ENCODE peak calls at places on chromosomes 12 and 14, in six cellular contexts. N is K562, R is HepG2, G is H1, O is GM12892, Z is GM12878. B is an unnamed sample.

GRCh38 chr12:85179680-85180300 is 100.2 kb upstream of the ALX1 start:
- DNase-seq in R (no peak), Z (no peak), O (no peak), G (no peak), N (no peak), B (no peak)

GRCh38 chr14:91329615-91330014 is 85.1 kb upstream of the GPR68 start:
- DNase-seq in O (no peak), Z (no peak), G (no peak), N (no peak), R (no peak), B (no peak)

GRCh38 chr12:86723326-86723725 is 467.1 kb upstream of the MGAT4C start:
- DNase-seq in N (no peak), Z (no peak), O (no peak), G (no peak), R (no peak), B (no peak)

GRCh38 chr12:78674311-78675085 is 190.1 kb upstream of the SYT1 start:
- DNase-seq in Z (no peak), N (no peak), O (no peak), G (no peak), R (no peak), B (no peak)

GRCh38 chr14:93090826-93091583 is 24.7 kb downstream of the ITPK1 start:
- DNase-seq in Z (no peak), O (no peak), R (no peak), G (no peak), N (no peak), B (no peak)

GRCh38 chr14:90541076-90541634 is 144.3 kb downstream of the CALM1 start:
- DNase-seq in O (no peak), Z (no peak), N (no peak), G (no peak), R (no peak), B (no peak)

GRCh38 chr14:30521899-30522736 is 36.8 kb upstream of the G2E3 start:
- DNase-seq in N (peak; percentile 49), O (no peak), R (peak; percentile 57), Z (peak; percentile 9), G (no peak), B (no peak)

GRCh38 chr12:26769611-26770010 is 63.4 kb downstream of the ITPR2 start:
- DNase-seq in G (no peak), R (no peak), O (no peak), Z (no peak), N (no peak), B (no peak)

GRCh38 chr14:98227000-98227726 is 1044.8 kb downstream of the BCL11B start:
- DNase-seq in O (peak; percentile 12), R (no peak), Z (peak; percentile 51), G (no peak), N (no peak), B (peak; percentile 11)

GRCh38 chr14:80621701-80622100 is 319.8 kb downstream of the CEP128 start:
- DNase-seq in R (peak; percentile 5), N (no peak), G (no peak), Z (no peak), O (no peak), B (no peak)

GRCh38 chr12:15933751-15934150 is 22.6 kb downstream of the DERA start:
- DNase-seq in N (no peak), G (no peak), R (no peak), Z (no peak), O (no peak), B (no peak)

GRCh38 chr14:21215879-21216251 is 53.4 kb downstream of the HNRNPC start:
- DNase-seq in Z (no peak), O (no peak), R (no peak), G (no peak), N (no peak), B (no peak)

GRCh38 chr14:57943038-57943437 is 77.1 kb upstream of the SLC35F4 start:
- DNase-seq in N (no peak), O (no peak), R (no peak), G (no peak), Z (no peak), B (no peak)

GRCh38 chr12:58309806-58310205 is 368.4 kb downstream of the ATP23 start:
- DNase-seq in Z (no peak), G (no peak), R (no peak), N (no peak), O (no peak), B (no peak)

GRCh38 chr14:101707285-101707842 is 54.1 kb upstream of the PPP2R5C start:
- DNase-seq in G (peak; percentile 59), N (peak; percentile 87), O (no peak), R (peak; percentile 81), Z (peak; percentile 53), B (peak; percentile 54)

GRCh38 chr14:55914771-55915170 is 203.4 kb upstream of the PELI2 start:
- DNase-seq in G (no peak), O (no peak), R (no peak), Z (no peak), N (no peak), B (no peak)

GRCh38 chr12:31008961-31009840 is 64.5 kb upstream of the DDX11 start:
- DNase-seq in O (no peak), Z (no peak), G (no peak), N (no peak), R (no peak), B (no peak)

DNA sequence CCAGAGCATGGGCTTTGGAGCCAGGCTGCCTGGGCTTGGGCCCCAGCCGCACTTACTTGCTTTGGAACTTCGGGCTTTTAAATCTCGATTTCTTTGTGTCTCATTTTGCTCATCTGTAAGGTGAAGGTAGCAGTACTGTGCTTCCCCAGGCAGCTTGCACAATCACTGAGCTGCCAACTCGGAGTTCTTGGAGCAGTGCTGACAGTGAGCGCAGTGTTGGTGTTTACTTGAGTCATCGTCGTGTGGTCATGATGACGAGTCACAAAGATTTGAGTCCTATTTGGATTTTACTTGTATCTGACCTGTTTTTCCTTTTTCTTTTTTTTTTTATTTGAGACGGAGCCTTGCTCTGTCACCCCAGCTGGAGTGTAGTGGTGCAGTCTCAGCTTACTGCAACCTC is 31.3 kb upstream of the ATF1 start:
- DNase-seq in Z (no peak), R (no peak), O (no peak), N (peak; percentile 13), G (no peak), B (no peak)
- TF ChIP-seq TAF1 in Z (no peak), R (no peak), O (no peak), N (no peak), G (no peak), B (no peak)

GRCh38 chr14:85417396-85417795 is 112.5 kb upstream of the FLRT2 start:
- DNase-seq in R (no peak), N (no peak), O (no peak), G (no peak), Z (no peak), B (no peak)

GRCh38 chr14:85414142-85414541 is 115.8 kb upstream of the FLRT2 start:
- DNase-seq in O (no peak), G (no peak), Z (no peak), N (no peak), R (no peak), B (no peak)

GRCh38 chr14:85416771-85417170 is 113.2 kb upstream of the FLRT2 start:
- DNase-seq in R (no peak), G (no peak), Z (no peak), O (no peak), N (no peak), B (no peak)

GRCh38 chr14:85412756-85413155 is 117.2 kb upstream of the FLRT2 start:
- DNase-seq in O (no peak), Z (no peak), N (no peak), R (no peak), G (no peak), B (no peak)

DNA sequence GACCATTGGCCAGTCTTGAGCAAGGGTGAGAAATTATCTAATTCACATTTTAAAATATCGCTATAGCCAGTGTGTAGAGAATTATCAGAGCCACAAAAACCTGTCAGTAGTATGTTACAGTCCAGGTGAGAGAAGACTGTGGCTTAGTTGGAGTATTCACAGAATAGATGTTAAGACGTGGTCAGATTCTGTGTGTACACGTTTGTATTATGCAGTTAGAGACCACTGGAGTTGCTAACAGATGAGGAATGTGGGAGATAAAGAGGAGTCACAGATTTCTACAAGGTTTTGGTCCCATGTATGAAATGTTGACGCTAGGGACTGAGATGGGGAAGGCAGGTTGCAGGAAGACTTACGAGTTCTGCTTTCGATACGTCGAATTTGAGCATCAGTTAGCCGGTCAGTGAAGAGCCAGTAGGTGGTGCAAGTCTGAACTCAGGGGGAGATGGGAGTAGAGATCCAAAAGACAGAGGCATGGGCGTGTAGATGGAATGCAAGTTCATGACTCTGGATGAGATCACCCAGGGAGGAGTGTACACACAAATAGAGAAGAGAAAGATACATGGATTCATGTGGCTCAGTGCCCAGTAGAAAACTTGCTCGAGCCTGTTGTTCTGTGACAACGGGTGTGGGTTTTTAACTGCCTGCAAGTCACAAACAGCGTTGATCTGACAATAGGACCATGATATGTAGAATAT is 114.8 kb upstream of the FLRT2 start:
- DNase-seq in R (peak; percentile 64), O (no peak), N (no peak), Z (no peak), G (peak; percentile 45), B (no peak)
- TF ChIP-seq POLR2AphosphoS5 in R (no peak), O (no peak), N (no peak), Z (no peak), G (no peak), B (no peak)

GRCh38 chr14:105490318-105490571 is 801 bp upstream of the TEDC1 start:
- DNase-seq in N (no peak), R (no peak), O (no peak), Z (no peak), G (no peak), B (no peak)

GRCh38 chr14:105489607-105490317 is 1.3 kb upstream of the TEDC1 start:
- DNase-seq in R (peak; percentile 82), O (peak; percentile 80), G (peak; percentile 85), Z (peak; percentile 55), N (peak; percentile 87), B (peak; percentile 85)

GRCh38 chr14:105492051-105492965 is 1.3 kb downstream of the TEDC1 start:
- DNase-seq in O (no peak), N (no peak), G (no peak), Z (no peak), R (no peak), B (no peak)

GRCh38 chr14:105490572-105491365 is at the start of gene TEDC1:
- DNase-seq in R (peak; percentile 99), O (peak; percentile 98), N (peak; percentile 98), G (peak; percentile 92), Z (peak; percentile 100), B (peak; percentile 97)

GRCh38 chr14:105491366-105492006 is 440 bp downstream of the TEDC1 start:
- DNase-seq in R (peak; percentile 77), G (peak; percentile 81), N (peak; percentile 86), Z (peak; percentile 58), O (peak; percentile 88), B (peak; percentile 92)
- TF ChIP-seq POLR2A in R (peak; percentile 40), G (peak; percentile 80), N (peak; percentile 77), Z (no peak), O (no peak), B (no peak)

GRCh38 chr12:52977195-52977594 is 28.3 kb downstream of the KRT18 start:
- DNase-seq in G (no peak), Z (no peak), O (no peak), R (no peak), N (no peak), B (no peak)

GRCh38 chr12:52975820-52976573 is 27.1 kb downstream of the KRT18 start:
- DNase-seq in Z (no peak), R (peak; percentile 68), N (peak; percentile 63), O (no peak), G (no peak), B (no peak)

GRCh38 chr12:52975204-52975603 is 26.3 kb downstream of the KRT18 start:
- DNase-seq in R (peak; percentile 57), Z (no peak), O (no peak), G (no peak), N (peak; percentile 70), B (no peak)

GRCh38 chr12:52980096-52980694 is 26.1 kb upstream of the EIF4B start:
- DNase-seq in G (no peak), Z (no peak), O (no peak), R (no peak), N (no peak), B (no peak)

GRCh38 chr12:52976574-52977071 is 27.7 kb downstream of the KRT18 start:
- DNase-seq in R (no peak), O (no peak), Z (no peak), G (no peak), N (no peak), B (no peak)
- TF ChIP-seq TAF1 in R (no peak), O (no peak), Z (no peak), G (no peak), N (no peak), B (no peak)